ENCODE peak calls at places on chromosomes 1 and 21, in five cellular contexts. E, N, O, U and G are unnamed samples.

GRCh38 chr1:210730023-210730422 is 401.3 kb downstream of the HHAT start:
- DNase-seq in U (no peak), E (no peak), N (no peak), O (no peak), G (no peak)

GRCh38 chr1:232626452-232626851 is 3.5 kb downstream of the SIPA1L2 start:
- DNase-seq in O (no peak), N (no peak), U (peak), E (no peak), G (no peak)

GRCh38 chr1:16167331-16168143 is 11.7 kb upstream of the EPHA2 start:
- DNase-seq in O (no peak), N (peak), E (peak), U (no peak), G (no peak)

GRCh38 chr1:219374167-219374566 is 200.5 kb downstream of the LYPLAL1 start:
- DNase-seq in E (no peak), U (peak), N (no peak), O (no peak), G (no peak)

GRCh38 chr1:204261746-204262505 is 48.1 kb upstream of the GOLT1A start:
- DNase-seq in U (peak), E (no peak), O (no peak), N (no peak), G (no peak)

GRCh38 chr1:103218369-103218768 is 110.0 kb upstream of the COL11A1 start:
- DNase-seq in U (no peak), O (no peak), E (no peak), N (no peak), G (no peak)

GRCh38 chr1:41161851-41162250 is 80.3 kb downstream of the SCMH1 start:
- DNase-seq in E (no peak), U (no peak), O (no peak), N (peak), G (no peak)

GRCh38 chr1:202713110-202713509 is 2.9 kb upstream of the SYT2 start:
- DNase-seq in U (peak), N (no peak), O (no peak), E (no peak), G (no peak)

GRCh38 chr1:201436461-201436860 is 14.9 kb upstream of the TNNI1 start:
- DNase-seq in U (no peak), E (no peak), O (no peak), N (peak), G (no peak)

GRCh38 chr1:27026621-27027574 is 14.2 kb upstream of the TENT5B start:
- DNase-seq in E (no peak), U (peak), O (no peak), N (no peak), G (no peak)

GRCh38 chr1:13224480-13225060 is 1.4 kb downstream of the PRAMEF18 start:
- DNase-seq in N (no peak), U (no peak), E (no peak), O (no peak), G (no peak)

GRCh38 chr1:20389551-20389950 is 96.5 kb downstream of the CAMK2N1 start:
- DNase-seq in N (no peak), E (no peak), U (no peak), O (no peak), G (no peak)

GRCh38 chr1:74629283-74629682 is 44.3 kb downstream of the ERICH3 start:
- DNase-seq in N (peak), U (no peak), O (no peak), E (no peak), G (no peak)

GRCh38 chr1:98498651-98499050 is 162.9 kb upstream of the SNX7 start:
- DNase-seq in U (no peak), N (no peak), E (no peak), O (no peak), G (no peak)

GRCh38 chr1:204321665-204322064 is 38.1 kb downstream of the PLEKHA6 start:
- DNase-seq in N (no peak), E (no peak), U (peak), O (no peak), G (no peak)

GRCh38 chr1:153760440-153760839 is 14.8 kb upstream of the SLC27A3 start:
- DNase-seq in U (peak), E (no peak), O (no peak), N (no peak), G (no peak)

GRCh38 chr1:228180271-228180987 is 14.8 kb downstream of the IBA57 start:
- DNase-seq in O (no peak), N (no peak), U (no peak), E (no peak), G (no peak)

GRCh38 chr21:45363921-45364463 is 41.0 kb upstream of the COL18A1 start:
- DNase-seq in N (no peak), E (no peak), O (no peak), U (peak), G (peak)

GRCh38 chr1:154746620-154747299 is 123.3 kb downstream of the KCNN3 start:
- DNase-seq in O (no peak), E (no peak), N (no peak), U (no peak), G (no peak)

GRCh38 chr1:33032126-33032869 is 4.4 kb downstream of the AK2 start:
- DNase-seq in N (no peak), U (no peak), E (no peak), O (no peak), G (no peak)

GRCh38 chr1:10612446-10613160 is 137.9 kb downstream of the PEX14 start:
- DNase-seq in E (no peak), U (no peak), O (no peak), N (no peak), G (no peak)

GRCh38 chr1:63790989-63791388 is 17.2 kb downstream of the ROR1 start:
- DNase-seq in O (no peak), E (no peak), U (no peak), N (no peak), G (no peak)